ENCODE peak calls at places on chromosomes 13 and 19, in five cellular contexts. X, Y, F, I and V are unnamed samples.

GRCh38 chr19:13744179-13744578 is 20.1 kb upstream of the MRI1 start:
- DNase-seq in F (no peak), I (no peak), Y (no peak), X (no peak), V (no peak)

GRCh38 chr19:56974554-56975207 is 134.2 kb upstream of the PEG3 start:
- DNase-seq in F (no peak), X (no peak), Y (no peak), I (no peak), V (no peak)

GRCh38 chr19:18644144-18645034 is 7.6 kb downstream of the KLHL26 start:
- DNase-seq in Y (peak; percentile 26), X (no peak), F (no peak), I (no peak), V (no peak)

GRCh38 chr19:19488875-19489690 is 26.3 kb downstream of the TSSK6 start:
- DNase-seq in F (peak; percentile 68), I (peak; percentile 66), X (peak; percentile 72), Y (peak; percentile 87), V (peak; percentile 39)

GRCh38 chr13:101492251-101492910 is 39.9 kb downstream of the ITGBL1 start:
- DNase-seq in I (peak; percentile 2), F (no peak), X (no peak), Y (no peak), V (no peak)

GRCh38 chr19:51135004-51135403 is 7.1 kb upstream of the SIGLEC7 start:
- DNase-seq in I (no peak), X (no peak), F (no peak), Y (no peak), V (no peak)

GRCh38 chr19:31140717-31141116 is 208.5 kb downstream of the TSHZ3 start:
- DNase-seq in F (no peak), Y (no peak), X (peak; percentile 11), I (no peak), V (no peak)

GRCh38 chr13:33785384-33785783 is 32.6 kb upstream of the RFC3 start:
- DNase-seq in F (no peak), X (no peak), I (no peak), Y (no peak), V (no peak)

GRCh38 chr19:45182758-45183157 is 4.2 kb downstream of the BLOC1S3 start:
- DNase-seq in X (peak; percentile 79), I (no peak), Y (no peak), F (no peak), V (no peak)

GRCh38 chr13:23715762-23716235 is 145.6 kb downstream of the TNFRSF19 start:
- DNase-seq in X (peak; percentile 78), I (no peak), Y (no peak), F (no peak), V (no peak)

GRCh38 chr13:66585669-66586203 is 644.4 kb downstream of the PCDH9 start:
- DNase-seq in Y (no peak), X (no peak), F (no peak), I (no peak), V (no peak)
- H3K27ac ChIP-seq in Y (no peak overlapping the region), X (no peak overlapping the region), F (no peak overlapping the region), I (no peak overlapping the region), V (no peak overlapping the region)

DNA sequence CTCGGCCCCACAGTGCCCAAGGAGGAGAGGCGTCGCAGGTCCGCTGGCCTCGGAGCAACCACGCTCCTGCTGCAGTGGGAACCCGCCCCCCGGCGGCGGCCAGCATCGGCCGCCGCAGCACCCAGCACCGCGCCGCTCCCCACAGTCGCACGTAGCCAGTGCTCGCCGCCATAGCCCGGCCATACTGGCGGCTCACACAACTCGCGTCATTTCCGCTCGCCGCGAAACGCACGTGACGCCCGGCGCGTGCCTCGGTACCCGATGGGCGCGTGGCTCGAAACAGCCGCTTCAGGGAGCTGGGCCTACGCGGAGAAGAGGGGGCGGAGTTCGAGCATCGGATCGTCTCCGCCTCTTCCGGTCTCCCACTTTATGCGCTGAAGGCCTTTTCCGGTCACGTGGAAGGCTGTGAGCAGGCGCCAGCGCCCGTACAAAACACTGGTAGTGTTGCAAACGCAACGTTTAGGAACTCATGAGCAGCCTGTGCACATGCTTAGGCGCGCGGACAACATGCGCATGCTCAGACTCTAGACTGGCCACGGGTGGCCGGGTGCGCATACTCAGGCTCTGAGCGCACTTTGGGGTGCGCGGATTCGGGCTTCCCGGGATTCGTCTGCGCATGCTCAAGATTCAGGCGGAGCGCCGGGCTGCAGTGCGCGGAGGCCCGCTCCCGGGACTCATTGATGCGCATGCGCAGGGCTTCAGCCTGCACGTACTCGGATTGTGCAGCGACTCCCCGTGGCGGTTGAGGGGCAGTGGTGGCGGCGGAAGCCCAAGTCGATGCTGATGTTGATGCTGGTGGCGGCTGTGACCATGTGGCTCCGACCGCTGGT is at the start of the genes CATSPERD and LONP1:
- DNase-seq in X (peak; percentile 100), I (peak; percentile 99), F (peak; percentile 98), Y (peak; percentile 97), V (peak; percentile 93)
- H3K27ac ChIP-seq in X (peak within 1 kb of the TSS; percentile 93), I (peak within 1 kb of the TSS; percentile 99), F (peak within 1 kb of the TSS; percentile 100), Y (peak within 1 kb of the TSS; percentile 93), V (peak within 1 kb of the TSS; percentile 99)

GRCh38 chr13:102708991-102709390 is 14.1 kb upstream of the METTL21C start:
- DNase-seq in Y (no peak), X (no peak), F (no peak), I (no peak), V (no peak)
- H3K27ac ChIP-seq in Y (no peak overlapping the region), X (no peak overlapping the region), F (no peak overlapping the region), I (no peak overlapping the region), V (no peak overlapping the region)

GRCh38 chr13:99085846-99086148 is 107.9 kb upstream of the DOCK9 start:
- DNase-seq in F (no peak), I (no peak), Y (peak; percentile 28), X (no peak), V (no peak)

GRCh38 chr13:99086869-99087129 is 108.9 kb upstream of the DOCK9 start:
- DNase-seq in I (peak; percentile 31), X (no peak), Y (no peak), F (peak; percentile 22), V (no peak)

GRCh38 chr13:99085139-99085845 is 107.4 kb upstream of the DOCK9 start:
- DNase-seq in X (no peak), F (no peak), Y (peak; percentile 29), I (no peak), V (no peak)

GRCh38 chr13:99087130-99087953 is 109.5 kb upstream of the DOCK9 start:
- DNase-seq in Y (peak; percentile 92), X (peak; percentile 84), I (peak; percentile 77), F (peak; percentile 91), V (peak; percentile 63)

GRCh38 chr13:99086149-99086868 is 108.4 kb upstream of the DOCK9 start:
- DNase-seq in Y (peak; percentile 32), I (peak; percentile 51), X (peak; percentile 52), F (peak; percentile 47), V (no peak)
- H3K27ac ChIP-seq in Y (peak overlapping the region; percentile 97), I (no peak overlapping the region), X (no peak overlapping the region), F (peak overlapping the region; percentile 94), V (peak overlapping the region; percentile 91)

DNA sequence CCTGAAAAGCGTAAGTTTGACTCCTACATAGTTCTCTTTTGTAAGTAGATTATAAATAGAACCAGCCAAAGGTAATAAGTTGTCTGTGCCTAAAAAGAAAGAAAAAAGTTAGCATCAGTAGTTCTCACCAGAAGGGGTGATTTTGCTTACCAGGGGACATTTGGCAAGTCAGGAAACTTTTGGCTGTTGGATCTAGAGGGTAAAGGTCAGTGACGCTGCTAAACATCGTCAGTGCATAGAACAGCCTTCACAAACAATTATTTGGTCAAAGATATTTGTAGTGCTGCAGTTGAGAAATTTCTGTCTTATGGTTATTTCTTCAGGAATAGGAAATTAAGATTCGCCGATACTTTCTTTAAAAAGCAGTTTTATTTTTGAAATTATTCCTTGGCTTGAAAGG is 2.0 kb downstream of the USPL1 start:
- DNase-seq in F (no peak), I (no peak), Y (no peak), X (peak; percentile 10), V (no peak)
- H3K27ac ChIP-seq in F (no peak overlapping the region), I (no peak overlapping the region), Y (no peak overlapping the region), X (no peak overlapping the region), V (no peak overlapping the region)

DNA sequence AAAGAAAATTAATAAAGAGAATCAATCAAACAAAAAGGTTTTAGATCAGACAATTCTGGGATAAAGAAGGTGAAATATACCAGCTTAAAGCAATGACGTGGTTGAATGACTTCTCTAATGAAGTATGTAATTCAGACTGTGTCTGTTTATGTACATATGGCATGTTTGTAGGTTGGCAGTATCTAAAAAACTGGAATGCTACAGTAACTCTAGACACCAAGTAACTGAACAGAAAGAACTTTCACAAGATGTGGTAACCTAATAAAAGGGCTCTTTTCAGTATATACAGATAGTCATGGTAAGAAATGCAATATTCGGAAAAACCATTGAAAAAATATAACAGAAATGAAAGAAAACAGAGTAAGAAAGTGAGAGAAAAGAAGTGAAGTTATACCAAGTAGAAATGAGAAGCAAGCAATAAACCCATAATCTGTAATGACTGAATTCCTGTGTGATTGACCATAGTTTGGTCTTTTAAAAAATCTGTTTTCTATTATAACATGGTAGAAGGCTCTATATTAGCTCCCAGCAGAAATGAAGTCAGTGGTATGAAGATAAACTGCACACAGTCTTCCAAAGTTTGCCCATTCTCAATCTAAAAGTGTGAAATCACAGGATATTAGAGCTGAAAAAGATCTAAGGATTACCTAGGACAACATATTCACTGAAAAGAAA is 31.4 kb downstream of the ELF1 start:
- DNase-seq in F (no peak), I (no peak), X (no peak), Y (no peak), V (no peak)
- H3K27ac ChIP-seq in F (peak overlapping the region; percentile 20), I (no peak overlapping the region), X (no peak overlapping the region), Y (no peak overlapping the region), V (peak overlapping the region; percentile 8)